ENCODE peak calls at places on chromosomes 16 and 17, in eight cellular contexts. E, J, O, C, M, N, B and H are unnamed samples.

GRCh38 chr16:56414366-56414765 is 11.0 kb downstream of the AMFR start:
- DNase-seq in E (no peak), J (no peak), O (no peak), C (no peak), M (no peak), N (no peak), B (no peak), H (no peak)

GRCh38 chr16:84926462-84926861 is 84.9 kb downstream of the ZDHHC7 start:
- DNase-seq in E (no peak), J (no peak), O (no peak), C (no peak), M (no peak), N (no peak), B (no peak), H (no peak)

GRCh38 chr17:29195465-29196081 is 15.4 kb upstream of the MYO18A start:
- DNase-seq in E (no peak), J (no peak), O (no peak), C (no peak), M (no peak), N (no peak), B (no peak), H (no peak)

GRCh38 chr17:64984776-64985521 is 65.7 kb upstream of the LRRC37A3 start:
- DNase-seq in E (no peak), J (peak), O (no peak), C (no peak), M (no peak), N (peak), B (no peak), H (no peak)

GRCh38 chr17:80475949-80476876 is at the start of gene NPTX1:
- DNase-seq in E (no peak), J (no peak), O (peak), C (no peak), M (peak), N (no peak), B (no peak), H (no peak)

GRCh38 chr16:10172848-10173655 is 9.2 kb downstream of the GRIN2A start:
- DNase-seq in E (no peak), J (no peak), O (no peak), C (no peak), M (no peak), N (no peak), B (peak), H (no peak)

GRCh38 chr17:45895304-45895968 is 1.1 kb downstream of the MAPT start:
- DNase-seq in E (no peak), J (no peak), O (peak), C (no peak), M (peak), N (no peak), B (no peak), H (no peak)

GRCh38 chr17:59510611-59511010 is 54.8 kb upstream of the DHX40 start:
- DNase-seq in E (no peak), J (no peak), O (no peak), C (no peak), M (no peak), N (no peak), B (no peak), H (no peak)

GRCh38 chr17:34370376-34370996 is 7.5 kb upstream of the CCL1 start:
- DNase-seq in E (no peak), J (no peak), O (no peak), C (no peak), M (no peak), N (no peak), B (no peak), H (no peak)

GRCh38 chr17:7574176-7574953 is 5.1 kb upstream of the CD68 start:
- DNase-seq in E (no peak), J (no peak), O (no peak), C (no peak), M (no peak), N (peak), B (no peak), H (no peak)